ENCODE peak calls at places on chromosome 20, in seven cellular contexts. H is GM12878, A is Panc1, E is endothelial cell of umbilical vein, S is HepG2, L is HL-60, C is breast epithelium. J is an unnamed sample.
A peak's percentile ranks its signal among the peaks of the same experiment; 100 is the strongest.

GRCh38 chr20:62957136-62958117 is 4.9 kb downstream of the SLC17A9 start:
- DNase-seq in H (no peak), S (no peak), C (no peak), A (no peak), E (no peak), L (no peak), J (no peak)

GRCh38 chr20:52748235-52748950 is 223.8 kb upstream of the TSHZ2 start:
- DNase-seq in S (no peak), L (no peak), A (no peak), E (no peak), C (no peak), H (no peak), J (no peak)

GRCh38 chr20:58096880-58097813 is 131.3 kb downstream of the ANKRD60 start:
- DNase-seq in A (no peak), H (no peak), E (no peak), L (no peak), C (no peak), S (no peak), J (peak; percentile 82)

GRCh38 chr20:1809121-1809520 is 86.1 kb upstream of the SIRPA start:
- DNase-seq in E (peak; percentile 28), L (no peak), H (no peak), S (peak; percentile 32), A (no peak), C (no peak), J (peak; percentile 49)

GRCh38 chr20:44819936-44820335 is 9.6 kb upstream of the RIMS4 start:
- DNase-seq in A (no peak), S (no peak), E (no peak), H (no peak), C (no peak), L (no peak), J (no peak)

GRCh38 chr20:12970372-12970821 is 38.4 kb upstream of the SPTLC3 start:
- DNase-seq in L (no peak), E (peak; percentile 56), S (peak; percentile 74), H (no peak), A (peak; percentile 13), C (no peak), J (no peak)

GRCh38 chr20:2168946-2169345 is 67.3 kb downstream of the STK35 start:
- DNase-seq in E (no peak), A (no peak), S (no peak), H (no peak), L (no peak), C (no peak), J (no peak)

GRCh38 chr20:59273699-59274380 is 26.6 kb upstream of the EDN3 start:
- DNase-seq in A (no peak), H (no peak), C (no peak), L (peak; percentile 69), S (no peak), E (no peak), J (no peak)

GRCh38 chr20:39880890-39881289 is 808.1 kb downstream of the MAFB start:
- DNase-seq in C (no peak), A (no peak), L (peak; percentile 7), H (no peak), S (no peak), E (peak; percentile 5), J (no peak)

GRCh38 chr20:38896009-38896594 is 30.1 kb upstream of the FAM83D start:
- DNase-seq in L (no peak), C (no peak), E (no peak), H (no peak), A (no peak), S (no peak), J (no peak)

GRCh38 chr20:44153636-44154043 is 33.3 kb downstream of the JPH2 start:
- DNase-seq in S (no peak), H (no peak), C (peak; percentile 69), E (no peak), L (no peak), A (no peak), J (no peak)

GRCh38 chr20:47663354-47664067 is 121.8 kb downstream of the SULF2 start:
- DNase-seq in C (peak; percentile 65), E (peak; percentile 79), H (peak; percentile 19), S (peak; percentile 83), L (peak; percentile 77), A (peak; percentile 50), J (no peak)

GRCh38 chr20:61263084-61263695 is 11.1 kb downstream of the CDH4 start:
- DNase-seq in L (peak; percentile 13), E (no peak), H (no peak), S (no peak), C (no peak), A (no peak), J (no peak)

GRCh38 chr20:57483287-57484050 is 41.5 kb downstream of the CTCFL start:
- DNase-seq in E (no peak), C (no peak), L (no peak), S (no peak), A (no peak), H (peak; percentile 94), J (no peak)

GRCh38 chr20:48714764-48715163 is 113.0 kb downstream of the PREX1 start:
- DNase-seq in A (no peak), S (no peak), E (no peak), C (no peak), L (no peak), H (no peak), J (no peak)

GRCh38 chr20:48040491-48040890 is 255.2 kb upstream of the SULF2 start:
- DNase-seq in S (no peak), L (no peak), H (no peak), C (no peak), A (no peak), E (no peak), J (no peak)

GRCh38 chr20:62741191-62741676 is 32.6 kb downstream of the NTSR1 start:
- DNase-seq in S (no peak), H (no peak), E (peak; percentile 28), A (no peak), L (no peak), C (no peak), J (no peak)

GRCh38 chr20:61874421-61875068 is 191.1 kb downstream of the TAF4 start:
- DNase-seq in E (no peak), S (peak; percentile 25), A (no peak), H (no peak), L (no peak), C (peak; percentile 65), J (no peak)

GRCh38 chr20:47351643-47352331 is 4.7 kb downstream of the ZMYND8 start:
- DNase-seq in C (no peak), E (peak; percentile 65), H (no peak), S (no peak), A (no peak), L (no peak), J (no peak)

GRCh38 chr20:4546786-4547185 is 174.9 kb upstream of the PRND start:
- DNase-seq in A (peak; percentile 20), L (no peak), H (no peak), E (peak; percentile 62), S (no peak), C (no peak), J (no peak)

DNA sequence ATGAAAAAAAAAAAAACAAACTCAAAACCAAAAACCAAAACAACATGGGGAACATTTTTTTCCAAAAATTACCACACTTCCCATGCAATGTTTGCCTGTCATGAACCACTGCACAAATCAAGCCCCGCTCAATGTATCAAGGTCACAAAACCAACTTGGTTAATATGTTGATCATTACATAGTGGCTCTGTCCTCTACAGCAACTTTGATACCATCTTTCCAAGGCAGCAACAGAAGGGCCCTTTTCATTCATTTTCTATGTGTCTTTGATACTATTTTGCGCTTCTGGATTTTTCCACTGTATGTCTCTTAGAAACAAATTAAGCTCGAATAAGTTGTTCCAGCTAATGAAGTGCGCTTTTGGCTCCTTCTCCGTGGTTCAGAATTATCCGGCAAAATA is 1.5 kb downstream of the ZHX3 start:
- DNase-seq in A (no peak), S (peak; percentile 46), H (no peak), C (no peak), L (no peak), E (no peak), J (no peak)
- H3K4me3 ChIP-seq in A (peak overlapping the region; percentile 71), S (peak overlapping the region; percentile 91), H (peak overlapping the region; percentile 96), C (peak overlapping the region; percentile 97), L (no peak overlapping the region), E (no peak overlapping the region), J (peak overlapping the region; percentile 95)

DNA sequence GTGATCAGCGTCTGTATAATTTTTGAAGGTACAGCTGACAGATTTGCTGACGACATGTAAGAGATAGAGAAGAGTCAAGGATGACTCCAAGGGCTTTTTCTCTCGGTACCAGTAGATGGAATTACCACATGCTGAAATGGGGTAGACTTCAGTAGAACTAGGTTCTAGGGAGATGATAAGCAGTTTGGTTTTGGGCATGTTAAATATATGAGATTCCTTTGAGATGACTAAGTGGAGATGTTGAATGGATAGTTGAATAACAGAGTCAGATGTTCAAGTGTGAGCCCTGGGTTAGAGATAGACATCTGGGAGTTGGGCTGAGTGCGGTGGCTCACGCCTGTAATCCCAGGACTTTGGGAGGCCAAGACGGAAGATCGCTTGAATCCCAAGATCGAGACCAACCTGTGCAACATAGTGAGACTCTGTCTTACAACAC is 50.0 kb downstream of the PHF20 start:
- DNase-seq in C (no peak), E (no peak), S (peak; percentile 23), A (no peak), L (no peak), H (no peak), J (no peak)
- TF ChIP-seq POLR2AphosphoS5 in C (no peak), E (no peak), S (no peak), A (no peak), L (no peak), H (no peak), J (no peak)

DNA sequence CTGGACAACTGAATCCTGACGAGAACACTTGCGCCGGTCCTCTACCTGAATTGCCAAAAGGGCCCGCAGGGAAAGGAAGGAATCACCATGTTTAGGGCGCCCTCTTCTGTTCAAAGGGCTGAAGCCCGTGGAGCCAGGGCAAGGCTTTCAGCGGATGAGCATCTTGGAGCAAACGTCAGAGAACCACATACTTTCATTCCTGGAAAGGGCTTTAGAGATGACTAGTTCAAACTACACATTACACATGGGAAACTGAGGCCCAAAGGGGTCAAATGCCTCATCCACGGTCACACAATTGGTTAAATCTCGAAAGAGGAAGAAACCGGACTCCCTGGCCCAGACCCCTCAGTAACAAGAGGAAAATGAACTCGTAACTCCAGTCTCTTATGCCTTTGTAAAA is 11.5 kb upstream of the ZNF133 start:
- DNase-seq in C (peak; percentile 62), S (peak; percentile 75), H (no peak), L (peak; percentile 70), E (peak; percentile 59), A (peak; percentile 55), J (no peak)
- H3K4me3 ChIP-seq in C (no peak overlapping the region), S (no peak overlapping the region), H (no peak overlapping the region), L (no peak overlapping the region), E (no peak overlapping the region), A (no peak overlapping the region), J (no peak overlapping the region)

DNA sequence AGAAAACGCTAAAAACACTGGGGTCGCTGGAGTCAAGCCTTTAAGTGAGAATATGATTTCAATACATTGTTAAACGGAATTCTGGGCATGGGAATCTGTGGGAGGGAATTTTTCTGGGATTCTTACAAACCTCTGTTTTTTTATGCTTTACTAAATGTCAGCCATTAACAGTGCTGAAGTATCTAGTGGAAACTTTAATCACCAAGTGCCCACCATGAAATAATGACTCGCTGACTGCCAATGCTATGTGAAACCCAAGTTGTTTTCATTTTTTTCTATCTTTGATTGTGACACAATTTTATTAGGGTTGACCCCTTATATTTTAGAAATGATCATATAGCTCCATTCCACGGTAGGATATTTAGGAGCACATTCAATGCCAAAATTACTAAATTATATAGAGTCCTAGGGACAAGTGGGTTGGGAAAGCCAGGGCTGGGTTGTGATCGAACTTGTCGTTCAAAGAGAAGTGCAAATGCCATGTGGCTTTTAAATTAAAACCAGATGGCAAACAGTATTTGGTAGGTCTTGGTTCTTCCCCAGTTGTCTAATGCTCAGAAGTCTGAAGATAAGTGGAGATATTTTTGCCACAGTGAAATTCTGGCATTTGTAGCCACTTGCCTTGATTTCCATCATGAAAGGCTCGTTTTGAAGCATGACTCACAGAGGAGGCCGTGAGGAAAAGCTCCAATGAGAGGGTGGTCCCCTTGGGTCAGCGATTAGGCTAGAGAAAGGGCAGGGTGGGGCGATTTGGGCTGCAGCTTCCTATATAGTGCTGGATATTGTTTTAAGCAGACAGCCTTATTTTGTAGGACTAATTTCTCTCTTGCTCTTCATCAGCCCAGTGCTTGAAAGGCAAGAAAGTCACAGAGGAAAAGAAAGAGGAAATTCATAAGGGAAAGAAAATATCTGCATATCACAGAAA is 254.4 kb upstream of the JAG1 start:
- DNase-seq in H (no peak), S (no peak), C (no peak), L (no peak), A (no peak), E (peak; percentile 66), J (no peak)
- TF ChIP-seq POLR2AphosphoS5 in H (no peak), S (no peak), C (no peak), L (no peak), A (no peak), E (no peak), J (no peak)

J was measured in vagina.